ENCODE peak calls at places on chromosomes 13 and 19, in seven cellular contexts. H, X, Z, Y, R, O and M are unnamed samples.

GRCh38 chr19:43620061-43621001 is 902 bp upstream of the ZNF428 start:
- DNase-seq in Y (no peak), X (no peak), O (no peak), H (no peak), R (no peak), Z (no peak), M (no peak)

GRCh38 chr19:47598407-47599349 is 10.3 kb upstream of the BICRA start:
- DNase-seq in Z (peak), R (peak), X (peak), H (peak), Y (peak), O (peak), M (peak)

GRCh38 chr19:37953576-37954303 is 46.7 kb downstream of the SIPA1L3 start:
- DNase-seq in Z (no peak), Y (no peak), O (no peak), X (peak), R (no peak), H (no peak), M (peak)

GRCh38 chr13:74136089-74136658 is 2.0 kb upstream of the KLF12 start:
- DNase-seq in Z (no peak), X (peak), O (no peak), H (peak), R (no peak), Y (peak), M (no peak)

GRCh38 chr19:39645800-39646411 is 9.8 kb upstream of the LGALS16 start:
- DNase-seq in O (peak), R (no peak), X (peak), Y (peak), H (peak), Z (no peak), M (peak)

GRCh38 chr19:32988724-32989123 is 16.7 kb downstream of the FAAP24 start:
- DNase-seq in X (no peak), R (no peak), O (no peak), H (no peak), Y (no peak), Z (no peak), M (no peak)

GRCh38 chr19:10744222-10744847 is 26.5 kb downstream of the DNM2 start:
- DNase-seq in R (no peak), X (no peak), Y (no peak), O (no peak), H (no peak), Z (no peak), M (no peak)

GRCh38 chr13:99962242-99962641 is 9.3 kb downstream of the ZIC5 start:
- DNase-seq in O (no peak), X (no peak), Z (no peak), R (no peak), H (no peak), Y (no peak), M (no peak)

GRCh38 chr19:22616659-22617058 is 17.5 kb upstream of the ZNF492 start:
- DNase-seq in Z (no peak), Y (no peak), R (no peak), O (no peak), X (no peak), H (no peak), M (no peak)

GRCh38 chr13:76887070-76887563 is 912 bp upstream of the KCTD12 start:
- DNase-seq in O (no peak), R (no peak), X (peak), Z (peak), H (no peak), Y (no peak), M (peak)

GRCh38 chr13:58587183-58587582 is 955.6 kb downstream of the PCDH17 start:
- DNase-seq in R (no peak), Z (no peak), Y (no peak), X (no peak), H (no peak), O (no peak), M (no peak)

GRCh38 chr19:46617566-46618079 is 7.3 kb downstream of the PTGIR start:
- DNase-seq in Y (no peak), X (no peak), R (no peak), Z (no peak), O (no peak), H (no peak), M (no peak)

GRCh38 chr13:106089251-106089940 is 446.1 kb downstream of the EFNB2 start:
- DNase-seq in Y (no peak), H (no peak), X (no peak), Z (no peak), R (no peak), O (no peak), M (no peak)

GRCh38 chr13:47455581-47455980 is 545.5 kb downstream of the SUCLA2 start:
- DNase-seq in R (no peak), Y (no peak), O (no peak), Z (no peak), H (no peak), X (no peak), M (no peak)

GRCh38 chr19:1294688-1295087 is 9.0 kb downstream of the EFNA2 start:
- DNase-seq in O (no peak), Z (no peak), X (no peak), R (no peak), H (no peak), Y (no peak), M (no peak)

GRCh38 chr19:1296575-1297271 is 11.1 kb downstream of the EFNA2 start:
- DNase-seq in O (no peak), Y (no peak), X (no peak), H (no peak), R (no peak), Z (no peak), M (no peak)

GRCh38 chr19:1293782-1294621 is 8.3 kb downstream of the EFNA2 start:
- DNase-seq in Z (no peak), R (no peak), Y (no peak), O (no peak), H (no peak), X (no peak), M (no peak)

GRCh38 chr19:1295169-1296012 is 9.7 kb downstream of the EFNA2 start:
- DNase-seq in O (no peak), X (no peak), R (no peak), H (no peak), Y (peak), Z (peak), M (no peak)

GRCh38 chr19:1296078-1296477 is 10.4 kb downstream of the EFNA2 start:
- DNase-seq in Y (no peak), H (no peak), Z (no peak), R (no peak), O (no peak), X (no peak), M (no peak)
- H3K23ac ChIP-seq in Y (no peak), H (no peak), Z (no peak), R (no peak), O (no peak), X (no peak), M (peak)

GRCh38 chr19:54107876-54108490 is 5.3 kb downstream of the NDUFA3 start:
- DNase-seq in O (no peak), R (no peak), X (no peak), H (no peak), Z (no peak), Y (no peak), M (no peak)
- H3K23ac ChIP-seq in O (no peak), R (no peak), X (no peak), H (no peak), Z (no peak), Y (no peak), M (no peak)

GRCh38 chr13:79346300-79346914 is 59.6 kb downstream of the RBM26 start:
- DNase-seq in Y (no peak), H (no peak), Z (no peak), O (no peak), R (no peak), X (no peak), M (no peak)
- H3K23ac ChIP-seq in Y (no peak), H (no peak), Z (no peak), O (no peak), R (no peak), X (no peak), M (no peak)

DNA sequence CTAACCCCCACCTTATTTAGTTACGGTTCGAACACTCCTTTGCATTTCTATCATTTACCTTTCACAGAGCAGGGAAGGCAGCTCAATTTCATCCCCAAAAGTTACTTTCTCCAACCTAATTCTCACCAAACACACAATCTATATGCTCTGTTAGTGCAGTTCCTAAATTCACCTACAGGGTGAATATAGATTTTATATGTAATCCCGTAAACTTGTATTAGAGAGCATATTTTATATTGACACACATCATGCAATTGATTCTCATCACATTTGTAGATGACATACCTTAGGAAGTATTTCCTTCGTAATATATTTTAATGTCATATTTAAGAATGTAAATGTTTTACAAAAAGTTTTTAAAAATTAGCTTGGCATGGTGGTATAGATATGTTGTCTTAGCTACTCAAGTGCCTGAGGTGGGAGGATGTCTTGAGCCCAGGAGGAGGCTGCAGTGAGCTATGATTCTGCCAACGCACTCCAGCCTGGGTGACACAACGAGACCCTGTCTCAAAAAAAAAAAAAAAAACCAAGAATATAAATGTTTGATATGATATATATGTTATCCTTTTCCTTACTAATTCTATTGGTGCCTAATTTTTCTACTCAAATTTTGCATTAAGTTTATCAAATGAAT is 57.3 kb upstream of the TNFRSF19 start:
- DNase-seq in X (no peak), O (no peak), R (no peak), Y (no peak), H (no peak), Z (no peak), M (no peak)
- H3K23ac ChIP-seq in X (no peak), O (no peak), R (no peak), Y (no peak), H (no peak), Z (no peak), M (no peak)

GRCh38 chr19:8926341-8926740 is 83.9 kb downstream of the MUC16 start:
- DNase-seq in Z (no peak), X (no peak), H (no peak), O (peak), Y (no peak), R (no peak), M (no peak)
- H3K23ac ChIP-seq in Z (no peak), X (no peak), H (no peak), O (no peak), Y (no peak), R (no peak), M (no peak)

GRCh38 chr19:13478576-13478975 is 27.7 kb downstream of the CACNA1A start:
- DNase-seq in Y (no peak), R (no peak), X (no peak), H (no peak), O (no peak), Z (no peak), M (no peak)
- H3K23ac ChIP-seq in Y (no peak), R (no peak), X (no peak), H (no peak), O (no peak), Z (no peak), M (no peak)

DNA sequence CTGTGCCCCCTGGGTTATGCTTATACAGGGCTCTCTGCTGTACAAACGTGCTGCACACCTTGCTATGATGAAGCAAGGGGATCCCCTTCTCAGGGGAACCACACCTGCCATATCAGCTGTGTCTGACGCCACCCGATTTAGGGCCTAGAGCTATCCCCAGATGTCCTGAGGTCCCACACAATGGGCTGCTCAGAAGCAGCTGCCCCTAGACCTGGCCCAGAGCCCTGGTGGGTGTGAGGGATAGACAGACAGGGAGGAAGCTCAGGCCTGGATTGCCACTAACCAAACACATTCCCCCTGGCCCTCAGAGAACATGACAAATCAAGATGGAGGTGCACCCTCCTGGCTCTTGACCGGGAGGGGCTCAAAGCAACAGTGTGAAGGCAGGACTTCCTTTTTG is 59.3 kb downstream of the TSHZ3 start:
- DNase-seq in H (no peak), Y (no peak), X (no peak), Z (no peak), O (no peak), R (no peak), M (no peak)
- H3K23ac ChIP-seq in H (no peak), Y (no peak), X (no peak), Z (no peak), O (no peak), R (no peak), M (no peak)

GRCh38 chr19:916645-917322 is 349 bp upstream of the KISS1R start:
- DNase-seq in Z (peak), O (no peak), H (no peak), X (no peak), R (no peak), Y (no peak), M (no peak)

GRCh38 chr19:919157-920050 is 2.3 kb downstream of the KISS1R start:
- DNase-seq in X (no peak), Y (no peak), R (no peak), H (no peak), O (peak), Z (no peak), M (no peak)

GRCh38 chr19:918152-918437 is 962 bp downstream of the KISS1R start:
- DNase-seq in H (no peak), R (no peak), Y (no peak), O (no peak), Z (no peak), X (no peak), M (no peak)

GRCh38 chr19:918481-919156 is 1.5 kb downstream of the KISS1R start:
- DNase-seq in Y (no peak), H (no peak), O (no peak), Z (no peak), R (no peak), X (no peak), M (no peak)

DNA sequence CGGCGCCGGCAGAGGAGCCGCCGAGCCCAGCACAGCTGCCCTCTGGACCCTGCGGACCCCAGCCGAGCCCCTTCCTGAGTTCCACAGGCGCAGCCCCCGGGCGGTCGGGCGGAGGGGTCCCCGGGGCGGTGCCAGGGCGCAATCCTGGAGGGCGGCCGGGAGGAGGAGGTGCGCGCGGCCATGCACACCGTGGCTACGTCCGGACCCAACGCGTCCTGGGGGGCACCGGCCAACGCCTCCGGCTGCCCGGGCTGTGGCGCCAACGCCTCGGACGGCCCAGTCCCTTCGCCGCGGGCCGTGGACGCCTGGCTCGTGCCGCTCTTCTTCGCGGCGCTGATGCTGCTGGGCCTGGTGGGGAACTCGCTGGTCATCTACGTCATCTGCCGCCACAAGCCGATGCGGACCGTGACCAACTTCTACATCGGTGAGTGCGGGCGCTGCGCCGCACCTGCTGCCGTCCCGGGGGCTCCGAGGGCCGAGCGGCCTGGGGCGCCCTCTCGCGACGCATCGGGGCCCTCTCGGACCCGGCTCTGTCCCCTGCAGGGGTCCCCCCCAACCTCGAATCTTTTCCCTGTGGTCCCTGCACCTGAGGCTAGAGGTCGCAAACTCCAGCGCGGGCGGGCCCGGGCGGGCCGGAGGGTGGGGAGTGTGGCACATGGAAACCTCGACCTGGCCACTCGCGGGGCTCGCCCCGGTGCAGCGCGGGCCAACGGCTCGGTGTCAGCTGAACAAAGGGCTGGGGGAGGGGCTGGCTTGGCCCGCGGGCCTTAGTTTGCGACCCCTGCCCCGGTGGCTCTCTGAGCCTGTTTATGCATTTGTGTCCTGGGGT is at the start of gene KISS1R:
- DNase-seq in Y (peak), H (peak), O (peak), Z (peak), X (peak), R (no peak), M (peak)
- H3K23ac ChIP-seq in Y (peak), H (no peak), O (no peak), Z (no peak), X (no peak), R (no peak), M (peak)

DNA sequence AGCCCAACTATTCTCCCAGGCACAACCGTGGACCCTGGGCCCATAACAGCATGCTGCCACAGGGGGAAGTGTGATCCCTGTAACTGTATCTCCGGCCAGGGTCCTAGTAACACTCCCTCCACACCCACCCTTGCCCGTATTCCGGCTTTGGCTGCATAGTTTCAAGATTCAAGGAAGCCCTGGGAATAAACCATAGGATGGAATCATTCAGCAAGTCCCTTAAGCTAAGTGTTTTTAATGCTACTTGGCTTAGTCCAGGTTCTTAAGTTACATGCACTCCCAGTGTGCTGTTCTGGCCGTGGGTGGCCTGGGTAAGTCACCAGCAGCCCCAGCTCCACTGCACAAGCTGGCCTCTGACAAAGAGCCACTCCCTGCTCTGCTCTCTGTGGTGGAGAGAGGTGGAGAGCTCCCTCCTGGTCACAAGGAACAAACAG is 532.4 kb upstream of the SGCG start:
- DNase-seq in Z (peak), X (peak), R (no peak), H (no peak), O (no peak), Y (no peak), M (no peak)
- H3K23ac ChIP-seq in Z (no peak), X (no peak), R (no peak), H (no peak), O (no peak), Y (no peak), M (no peak)